ENCODE peak calls at places on chromosomes 16 and 17, in seven cellular contexts. W, X, Q, M, N, A and C are unnamed samples.
A peak's percentile ranks its signal among the peaks of the same experiment; 100 is the strongest.

GRCh38 chr17:73311781-73312641 is at the start of gene CDC42EP4:
- DNase-seq in X (peak; percentile 98), A (peak; percentile 96), N (peak; percentile 99), W (peak; percentile 90), Q (peak; percentile 95), M (peak; percentile 95), C (peak; percentile 97)

GRCh38 chr16:85582177-85582888 is 30.8 kb upstream of the GSE1 start:
- DNase-seq in Q (no peak), A (no peak), N (no peak), W (no peak), X (no peak), M (no peak), C (no peak)

GRCh38 chr17:45441536-45442310 is 9.1 kb upstream of the ARHGAP27 start:
- DNase-seq in N (peak; percentile 56), Q (no peak), A (no peak), M (no peak), W (no peak), X (no peak), C (no peak)

GRCh38 chr17:69761767-69762321 is 313.2 kb upstream of the KCNJ16 start:
- DNase-seq in A (no peak), X (no peak), M (no peak), N (no peak), Q (peak; percentile 86), W (no peak), C (no peak)

GRCh38 chr17:76672270-76672851 is 28.8 kb upstream of the ST6GALNAC1 start:
- DNase-seq in M (no peak), Q (no peak), N (no peak), W (no peak), X (peak; percentile 74), A (no peak), C (no peak)

GRCh38 chr17:44607836-44608690 is 48.2 kb upstream of the MEIOC start:
- DNase-seq in X (no peak), A (no peak), N (no peak), W (peak; percentile 36), M (no peak), Q (peak; percentile 39), C (no peak)

GRCh38 chr17:50062323-50063243 is 6.7 kb downstream of the ITGA3 start:
- DNase-seq in Q (no peak), A (peak; percentile 83), M (peak; percentile 72), W (no peak), X (peak; percentile 90), N (peak; percentile 93), C (peak; percentile 97)

GRCh38 chr16:82935781-82936180 is 309.0 kb downstream of the CDH13 start:
- DNase-seq in Q (no peak), X (no peak), M (no peak), A (no peak), N (no peak), W (no peak), C (no peak)

GRCh38 chr16:2205104-2205966 is at the start of gene MLST8:
- DNase-seq in Q (peak; percentile 87), M (peak; percentile 77), N (peak; percentile 94), W (peak; percentile 78), X (peak; percentile 83), A (peak; percentile 88), C (peak; percentile 90)

GRCh38 chr16:5502467-5502869 is 404.9 kb upstream of the EEF2KMT start:
- DNase-seq in M (no peak), Q (no peak), W (peak; percentile 39), X (no peak), A (no peak), N (no peak), C (peak; percentile 46)

GRCh38 chr17:18163528-18163927 is 20.1 kb upstream of the ALKBH5 start:
- DNase-seq in A (no peak), W (no peak), Q (no peak), X (no peak), M (no peak), N (no peak), C (no peak)

GRCh38 chr17:66461343-66461995 is 159.1 kb downstream of the PRKCA start:
- DNase-seq in Q (no peak), X (no peak), M (no peak), W (no peak), A (no peak), N (no peak), C (no peak)

GRCh38 chr16:56748826-56749225 is 18.9 kb downstream of the NUP93 start:
- DNase-seq in Q (no peak), X (no peak), W (no peak), N (no peak), A (no peak), M (no peak), C (no peak)

GRCh38 chr16:66270333-66270927 is 96.1 kb upstream of the CDH5 start:
- DNase-seq in M (no peak), W (peak; percentile 77), X (peak; percentile 58), N (peak; percentile 78), A (peak; percentile 71), Q (peak; percentile 53), C (peak; percentile 90)

GRCh38 chr17:4035081-4035680 is 70.9 kb upstream of the ATP2A3 start:
- DNase-seq in W (no peak), M (no peak), A (no peak), Q (peak; percentile 6), N (no peak), X (no peak), C (no peak)

GRCh38 chr16:1300664-1301476 is 8.6 kb upstream of the UBE2I start:
- DNase-seq in M (peak; percentile 48), X (peak; percentile 82), W (peak; percentile 83), Q (peak; percentile 48), N (no peak), A (peak; percentile 66), C (peak; percentile 84)

GRCh38 chr16:69886726-69887125 is 64.4 kb upstream of the CLEC18A start:
- DNase-seq in X (no peak), A (no peak), M (no peak), N (no peak), W (no peak), Q (no peak), C (no peak)

GRCh38 chr17:5584383-5584951 is at the start of gene NLRP1:
- DNase-seq in M (peak; percentile 96), W (no peak), X (peak; percentile 87), N (peak; percentile 92), A (peak; percentile 89), Q (peak; percentile 95), C (peak; percentile 63)

GRCh38 chr17:77318491-77319210 is 177.9 kb downstream of the SEC14L1 start:
- DNase-seq in W (no peak), Q (no peak), N (peak; percentile 79), M (peak; percentile 57), X (no peak), A (no peak), C (no peak)

GRCh38 chr17:45006927-45007461 is 38.9 kb upstream of the C1QL1 start:
- DNase-seq in N (no peak), A (no peak), M (no peak), X (no peak), W (no peak), Q (no peak), C (no peak)

GRCh38 chr16:24208710-24209109 is 47.4 kb upstream of the CACNG3 start:
- DNase-seq in N (no peak), A (no peak), W (no peak), Q (no peak), X (no peak), M (no peak), C (no peak)

GRCh38 chr16:69465083-69465721 is 40.8 kb downstream of the CYB5B start:
- DNase-seq in A (no peak), N (no peak), M (no peak), W (no peak), Q (peak; percentile 26), X (peak; percentile 27), C (peak; percentile 12)

GRCh38 chr17:37671813-37672544 is 28.7 kb upstream of the DDX52 start:
- DNase-seq in Q (no peak), M (no peak), A (no peak), X (no peak), N (no peak), W (no peak), C (no peak)

GRCh38 chr16:50396770-50397525 is 28.2 kb upstream of the BRD7 start:
- DNase-seq in Q (no peak), M (no peak), A (no peak), W (no peak), X (no peak), N (no peak), C (peak; percentile 83)

GRCh38 chr17:3647769-3648540 is 11.4 kb downstream of the CTNS start:
- DNase-seq in M (no peak), N (no peak), W (peak; percentile 54), A (peak; percentile 52), X (peak; percentile 51), Q (peak; percentile 47), C (peak; percentile 47)

GRCh38 chr17:14281530-14281929 is 19.4 kb upstream of the HS3ST3B1 start:
- DNase-seq in W (no peak), X (no peak), A (no peak), Q (no peak), N (no peak), M (no peak), C (no peak)

GRCh38 chr17:19317359-19318095 is 45.0 kb downstream of the B9D1 start:
- DNase-seq in A (peak; percentile 85), Q (peak; percentile 91), M (peak; percentile 51), W (peak; percentile 26), X (peak; percentile 82), N (peak; percentile 90), C (no peak)

DNA sequence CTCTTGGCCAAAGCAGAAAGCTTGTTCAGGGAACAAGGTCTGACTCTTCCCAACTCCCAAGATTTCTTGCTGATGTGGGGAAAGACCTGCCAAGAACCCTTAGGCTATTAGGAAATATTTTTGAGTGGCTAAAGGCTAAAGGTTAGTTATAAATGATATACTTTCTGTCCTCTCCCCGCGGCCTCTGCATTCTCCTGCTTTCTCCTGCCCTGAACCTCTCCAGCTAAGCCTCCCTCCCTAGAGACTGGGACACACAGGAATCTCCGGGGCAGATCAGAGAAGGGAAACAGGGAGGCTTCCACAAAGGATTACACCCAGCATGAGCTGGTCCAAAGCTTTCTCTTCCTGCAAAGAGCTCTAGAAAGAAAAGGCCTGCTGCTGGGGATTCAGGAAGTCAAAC is 2.3 kb downstream of the SLC43A2 start:
- DNase-seq in A (no peak), X (no peak), N (no peak), W (no peak), Q (no peak), M (no peak), C (no peak)
- TF ChIP-seq CTCF in A (no peak), X (no peak), N (no peak), W (no peak), Q (no peak), M (no peak), C (no peak)

DNA sequence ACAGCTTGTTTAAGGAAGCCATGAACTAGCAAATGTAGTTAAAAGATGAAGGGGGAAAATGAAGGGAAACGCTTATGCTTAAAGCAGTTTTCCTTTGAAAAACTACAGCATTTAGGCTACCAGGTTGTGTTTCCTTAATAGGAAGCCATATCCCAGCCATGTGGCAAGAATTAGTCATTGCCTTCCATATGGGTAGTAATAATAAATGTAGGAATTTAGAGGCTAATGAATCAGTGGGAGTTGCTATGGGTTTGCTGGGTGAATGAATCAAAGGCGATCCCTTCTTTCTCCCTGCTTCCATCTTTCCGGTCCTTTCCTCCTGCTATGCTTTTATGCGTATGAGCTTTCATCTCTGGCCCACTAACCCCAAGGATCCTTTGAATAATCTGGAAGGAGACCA is 89.8 kb upstream of the TBX2 start:
- DNase-seq in M (no peak), A (no peak), Q (no peak), N (no peak), X (no peak), W (no peak), C (no peak)
- TF ChIP-seq CTCF in M (no peak), A (no peak), Q (no peak), N (no peak), X (no peak), W (no peak), C (no peak)

GRCh38 chr16:27222499-27223225 is 19.3 kb downstream of the KDM8 start:
- DNase-seq in X (no peak), W (no peak), A (peak; percentile 76), N (peak; percentile 86), M (peak; percentile 36), Q (no peak), C (no peak)
- TF ChIP-seq CTCF in X (no peak), W (no peak), A (peak; percentile 7), N (no peak), M (no peak), Q (no peak), C (no peak)

GRCh38 chr16:79213214-79213613 is 387.3 kb downstream of the MAF start:
- DNase-seq in Q (no peak), X (no peak), W (no peak), N (no peak), A (no peak), M (no peak), C (peak; percentile 8)
- TF ChIP-seq CTCF in Q (no peak), X (no peak), W (peak; percentile 10), N (no peak), A (no peak), M (no peak), C (no peak)